ENCODE peak calls at places on chromosomes 1 and 21, in six cellular contexts. W is mucosa of gallbladder; S is WTC11; V is fibroblast of the aortic adventitia; T is activated T-helper 1 cell treated with Interleukin-2 at 50 U/mL for 16 hours; O is activated gamma-delta T cell treated with anti-CD3 and anti-CD28 coated beads, Interleukin-2, amount 50 U/mL, for 16 hours. D is an unnamed sample.

GRCh38 chr1:247935781-247936180 is 11.1 kb downstream of the OR2AJ1 start:
- DNase-seq in W (no peak), S (no peak), V (no peak), T (no peak), O (no peak), D (no peak)

GRCh38 chr1:14648931-14649860 is 50.7 kb downstream of the KAZN start:
- DNase-seq in W (no peak), S (no peak), V (no peak), T (no peak), O (no peak), D (no peak)

GRCh38 chr1:152125834-152126443 is 10.7 kb upstream of the TCHH start:
- DNase-seq in W (no peak), S (no peak), V (no peak), T (no peak), O (no peak), D (no peak)

GRCh38 chr1:106447466-106447865 is 609.0 kb upstream of the PRMT6 start:
- DNase-seq in W (no peak), S (no peak), V (no peak), T (no peak), O (no peak), D (no peak)

GRCh38 chr1:186513526-186513925 is 52.6 kb upstream of the PDC start:
- DNase-seq in W (no peak), S (no peak), V (no peak), T (no peak), O (no peak), D (no peak)

GRCh38 chr1:171811671-171812070 is 29.6 kb upstream of the DNM3 start:
- DNase-seq in W (no peak), S (no peak), V (no peak), T (no peak), O (no peak), D (no peak)

GRCh38 chr1:68384321-68384813 is 65.4 kb downstream of the RPE65 start:
- DNase-seq in W (peak), S (no peak), V (peak), T (no peak), O (no peak), D (no peak)

GRCh38 chr1:44847786-44848185 is 4.7 kb upstream of the PTCH2 start:
- DNase-seq in W (no peak), S (no peak), V (no peak), T (no peak), O (no peak), D (no peak)

GRCh38 chr1:33641099-33641830 is 168.8 kb downstream of the ZSCAN20 start:
- DNase-seq in W (no peak), S (peak), V (peak), T (no peak), O (no peak), D (no peak)

GRCh38 chr1:46643368-46643775 is 24.8 kb downstream of the ATPAF1 start:
- DNase-seq in W (no peak), S (no peak), V (peak), T (no peak), O (no peak), D (peak)

GRCh38 chr1:23742670-23743286 is 493 bp upstream of the ELOA start:
- DNase-seq in W (no peak), S (no peak), V (no peak), T (no peak), O (peak), D (peak)

GRCh38 chr1:201264072-201264471 is 19.2 kb upstream of the PKP1 start:
- DNase-seq in W (no peak), S (no peak), V (no peak), T (no peak), O (no peak), D (no peak)

GRCh38 chr1:215529111-215529510 is 38.0 kb upstream of the KCTD3 start:
- DNase-seq in W (no peak), S (no peak), V (no peak), T (no peak), O (no peak), D (no peak)

GRCh38 chr1:21607549-21608529 is 61.3 kb downstream of the RAP1GAP start:
- DNase-seq in W (peak), S (peak), V (peak), T (no peak), O (no peak), D (peak)

GRCh38 chr1:226634156-226634588 is 85.6 kb downstream of the STUM start:
- DNase-seq in W (peak), S (peak), V (peak), T (peak), O (peak), D (peak)

GRCh38 chr1:15948600-15949452 is 27.1 kb downstream of the ZBTB17 start:
- DNase-seq in W (peak), S (no peak), V (peak), T (no peak), O (peak), D (peak)

GRCh38 chr1:234891427-234891826 is 237.2 kb downstream of the TOMM20 start:
- DNase-seq in W (no peak), S (no peak), V (no peak), T (no peak), O (no peak), D (no peak)

GRCh38 chr21:45202889-45203288 is 84.8 kb downstream of the POFUT2 start:
- DNase-seq in W (no peak), S (no peak), V (no peak), T (no peak), O (no peak), D (no peak)

D was measured in transverse colon.